ENCODE peak calls at places on chromosomes 2 and 18, in six cellular contexts. One of them, this sample, is unnamed.

GRCh38 chr2:178397002-178397605 is 53.9 kb downstream of the PRKRA start:
- ATAC-seq in K562: peak
- ATAC-seq in upper lobe of left lung: no peak
- ATAC-seq in GM12878: peak
- ATAC-seq in HCT116: peak
- ATAC-seq in HepG2: peak
- ATAC-seq in this sample: peak

GRCh38 chr2:1868683-1869141 is 124.4 kb upstream of the PXDN start:
- ATAC-seq in upper lobe of left lung: no peak
- ATAC-seq in GM12878: no peak
- ATAC-seq in K562: no peak
- ATAC-seq in HepG2: no peak
- ATAC-seq in HCT116: no peak
- ATAC-seq in this sample: no peak

GRCh38 chr2:144453486-144454158 is 66.3 kb downstream of the ZEB2 start:
- ATAC-seq in HCT116: no peak
- ATAC-seq in GM12878: no peak
- ATAC-seq in HepG2: no peak
- ATAC-seq in K562: no peak
- ATAC-seq in upper lobe of left lung: no peak
- ATAC-seq in this sample: no peak

GRCh38 chr2:144430722-144431163 is 89.2 kb downstream of the ZEB2 start:
- ATAC-seq in GM12878: peak
- ATAC-seq in upper lobe of left lung: no peak
- ATAC-seq in HCT116: no peak
- ATAC-seq in HepG2: no peak
- ATAC-seq in K562: no peak
- ATAC-seq in this sample: peak

GRCh38 chr2:68203587-68203986 is 45.9 kb downstream of the PNO1 start:
- ATAC-seq in GM12878: peak
- ATAC-seq in HepG2: no peak
- ATAC-seq in K562: no peak
- ATAC-seq in HCT116: no peak
- ATAC-seq in upper lobe of left lung: no peak
- ATAC-seq in this sample: no peak

GRCh38 chr2:159462201-159462785 is 154.1 kb downstream of the BAZ2B start:
- ATAC-seq in GM12878: no peak
- ATAC-seq in upper lobe of left lung: no peak
- ATAC-seq in HCT116: no peak
- ATAC-seq in K562: no peak
- ATAC-seq in HepG2: no peak
- ATAC-seq in this sample: no peak

GRCh38 chr2:233838726-233839446 is 15.4 kb downstream of the HJURP start:
- ATAC-seq in upper lobe of left lung: peak
- ATAC-seq in GM12878: peak
- ATAC-seq in K562: no peak
- ATAC-seq in HCT116: no peak
- ATAC-seq in HepG2: peak
- ATAC-seq in this sample: no peak

GRCh38 chr2:222421626-222422025 is 2.7 kb upstream of the SGPP2 start:
- ATAC-seq in HCT116: no peak
- ATAC-seq in GM12878: no peak
- ATAC-seq in K562: no peak
- ATAC-seq in HepG2: no peak
- ATAC-seq in upper lobe of left lung: no peak
- ATAC-seq in this sample: no peak

GRCh38 chr2:7924033-7924762 is 757.7 kb upstream of the ID2 start:
- ATAC-seq in upper lobe of left lung: no peak
- ATAC-seq in GM12878: no peak
- ATAC-seq in HCT116: no peak
- ATAC-seq in K562: no peak
- ATAC-seq in HepG2: no peak
- ATAC-seq in this sample: no peak

GRCh38 chr2:60957224-60957623 is 60.3 kb upstream of the PEX13 start:
- ATAC-seq in HepG2: peak
- ATAC-seq in upper lobe of left lung: no peak
- ATAC-seq in HCT116: no peak
- ATAC-seq in GM12878: no peak
- ATAC-seq in K562: no peak
- ATAC-seq in this sample: no peak

GRCh38 chr2:238720232-238720672 is 127.6 kb upstream of the TWIST2 start:
- ATAC-seq in K562: peak
- ATAC-seq in HepG2: peak
- ATAC-seq in GM12878: no peak
- ATAC-seq in HCT116: peak
- ATAC-seq in upper lobe of left lung: peak
- ATAC-seq in this sample: peak

GRCh38 chr2:160063895-160064577 is 1.6 kb upstream of the PLA2R1 start:
- ATAC-seq in K562: peak
- ATAC-seq in HepG2: peak
- ATAC-seq in upper lobe of left lung: no peak
- ATAC-seq in GM12878: no peak
- ATAC-seq in HCT116: no peak
- ATAC-seq in this sample: no peak

GRCh38 chr2:126894585-126895182 is 4.0 kb upstream of the TEX51 start:
- ATAC-seq in upper lobe of left lung: no peak
- ATAC-seq in HCT116: no peak
- ATAC-seq in HepG2: no peak
- ATAC-seq in K562: no peak
- ATAC-seq in GM12878: no peak
- ATAC-seq in this sample: no peak

GRCh38 chr2:241007880-241008710 is 9.7 kb downstream of the SNED1 start:
- ATAC-seq in K562: no peak
- ATAC-seq in HepG2: no peak
- ATAC-seq in upper lobe of left lung: no peak
- ATAC-seq in GM12878: no peak
- ATAC-seq in HCT116: no peak
- ATAC-seq in this sample: no peak

GRCh38 chr2:17804358-17804757 is 11.9 kb upstream of the MSGN1 start:
- ATAC-seq in upper lobe of left lung: no peak
- ATAC-seq in HCT116: no peak
- ATAC-seq in K562: no peak
- ATAC-seq in GM12878: peak
- ATAC-seq in HepG2: no peak
- ATAC-seq in this sample: no peak

GRCh38 chr2:134174711-134175110 is 79.2 kb upstream of the MGAT5 start:
- ATAC-seq in HepG2: no peak
- ATAC-seq in K562: no peak
- ATAC-seq in GM12878: no peak
- ATAC-seq in HCT116: no peak
- ATAC-seq in upper lobe of left lung: no peak
- ATAC-seq in this sample: no peak

GRCh38 chr18:69838003-69838402 is 109.7 kb downstream of the CD226 start:
- ATAC-seq in HCT116: no peak
- ATAC-seq in HepG2: no peak
- ATAC-seq in K562: no peak
- ATAC-seq in GM12878: no peak
- ATAC-seq in upper lobe of left lung: no peak
- ATAC-seq in this sample: no peak

GRCh38 chr2:217829420-217829819 is 173.4 kb downstream of the TNS1 start:
- ATAC-seq in GM12878: no peak
- ATAC-seq in HCT116: no peak
- ATAC-seq in K562: no peak
- ATAC-seq in HepG2: no peak
- ATAC-seq in upper lobe of left lung: no peak
- ATAC-seq in this sample: no peak

GRCh38 chr2:96386470-96386869 is 50.9 kb downstream of the NCAPH start:
- ATAC-seq in HCT116: no peak
- ATAC-seq in HepG2: no peak
- ATAC-seq in K562: peak
- ATAC-seq in GM12878: no peak
- ATAC-seq in upper lobe of left lung: no peak
- ATAC-seq in this sample: no peak

GRCh38 chr2:75573145-75573878 is 12.6 kb upstream of the EVA1A start:
- ATAC-seq in HepG2: no peak
- ATAC-seq in K562: no peak
- ATAC-seq in GM12878: no peak
- ATAC-seq in HCT116: no peak
- ATAC-seq in upper lobe of left lung: no peak
- ATAC-seq in this sample: no peak

GRCh38 chr2:151237422-151238012 is 24.1 kb downstream of the RBM43 start:
- ATAC-seq in upper lobe of left lung: no peak
- ATAC-seq in HCT116: peak
- ATAC-seq in K562: peak
- ATAC-seq in GM12878: peak
- ATAC-seq in HepG2: peak
- ATAC-seq in this sample: no peak

GRCh38 chr2:64123740-64124139 is 20.5 kb downstream of the PELI1 start:
- ATAC-seq in GM12878: no peak
- ATAC-seq in upper lobe of left lung: no peak
- ATAC-seq in HCT116: no peak
- ATAC-seq in K562: no peak
- ATAC-seq in HepG2: no peak
- ATAC-seq in this sample: no peak

GRCh38 chr2:600542-601386 is 76.4 kb downstream of the TMEM18 start:
- ATAC-seq in K562: peak
- ATAC-seq in upper lobe of left lung: no peak
- ATAC-seq in GM12878: no peak
- ATAC-seq in HepG2: no peak
- ATAC-seq in HCT116: peak
- ATAC-seq in this sample: no peak

GRCh38 chr18:8735274-8735673 is 29.9 kb downstream of the MTCL1 start:
- ATAC-seq in K562: no peak
- ATAC-seq in HCT116: no peak
- ATAC-seq in HepG2: peak
- ATAC-seq in upper lobe of left lung: no peak
- ATAC-seq in GM12878: no peak
- ATAC-seq in this sample: no peak
- TF ChIP-seq POLR2A in K562: no peak
- TF ChIP-seq POLR2A in HCT116: no peak
- TF ChIP-seq POLR2A in HepG2: no peak
- TF ChIP-seq POLR2A in upper lobe of left lung: no peak
- TF ChIP-seq POLR2A in GM12878: no peak
- TF ChIP-seq POLR2A in this sample: no peak

DNA sequence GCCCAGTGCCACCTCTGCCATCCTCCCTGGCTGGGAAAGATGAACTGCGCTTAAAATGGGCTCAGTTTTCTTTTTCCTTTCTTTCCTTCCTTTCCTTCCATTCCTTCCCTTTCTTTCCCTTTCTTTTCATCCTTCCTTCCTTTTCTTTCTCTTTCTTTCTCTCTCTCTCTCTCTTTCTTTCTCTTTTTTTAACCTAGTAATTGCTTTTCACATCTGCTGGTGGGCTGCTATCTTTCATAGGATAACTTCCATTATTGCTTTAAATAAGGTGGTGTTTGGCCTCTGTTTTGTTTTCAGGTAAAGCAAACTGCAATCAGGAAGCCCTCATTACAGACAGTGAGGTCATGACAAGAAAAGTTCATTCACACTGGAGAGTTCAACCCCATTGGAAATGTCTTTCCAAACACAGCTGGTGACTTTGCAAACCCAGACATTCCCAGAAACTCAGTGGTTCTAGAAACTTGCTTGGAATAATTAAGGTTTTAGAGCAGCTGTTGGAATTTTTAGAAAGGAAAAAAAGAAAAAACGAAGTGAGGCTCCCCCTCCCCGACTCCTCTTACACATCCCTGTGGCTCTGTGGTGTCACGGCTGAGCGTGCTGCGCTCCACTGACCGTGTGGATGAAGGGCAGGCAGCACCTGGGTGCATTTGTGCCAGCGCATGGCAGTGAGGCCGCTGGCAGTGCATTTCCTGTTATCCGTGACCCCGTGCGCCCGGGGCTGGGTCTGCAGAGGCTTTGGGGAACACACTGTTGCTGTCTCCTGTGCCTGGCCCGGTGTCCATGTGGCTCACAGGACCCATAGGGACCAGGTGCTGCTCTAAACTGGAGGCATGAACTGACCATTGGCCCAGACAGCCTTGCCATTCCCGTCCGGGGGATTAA is 76.9 kb downstream of the MBP start:
- ATAC-seq in upper lobe of left lung: no peak
- ATAC-seq in HCT116: no peak
- ATAC-seq in K562: no peak
- ATAC-seq in GM12878: peak
- ATAC-seq in HepG2: peak
- ATAC-seq in this sample: no peak
- TF ChIP-seq POLR2AphosphoS5 in upper lobe of left lung: no peak
- TF ChIP-seq POLR2AphosphoS5 in HCT116: no peak
- TF ChIP-seq POLR2AphosphoS5 in K562: no peak
- TF ChIP-seq POLR2AphosphoS5 in GM12878: no peak
- TF ChIP-seq POLR2AphosphoS5 in HepG2: no peak
- TF ChIP-seq POLR2AphosphoS5 in this sample: no peak

DNA sequence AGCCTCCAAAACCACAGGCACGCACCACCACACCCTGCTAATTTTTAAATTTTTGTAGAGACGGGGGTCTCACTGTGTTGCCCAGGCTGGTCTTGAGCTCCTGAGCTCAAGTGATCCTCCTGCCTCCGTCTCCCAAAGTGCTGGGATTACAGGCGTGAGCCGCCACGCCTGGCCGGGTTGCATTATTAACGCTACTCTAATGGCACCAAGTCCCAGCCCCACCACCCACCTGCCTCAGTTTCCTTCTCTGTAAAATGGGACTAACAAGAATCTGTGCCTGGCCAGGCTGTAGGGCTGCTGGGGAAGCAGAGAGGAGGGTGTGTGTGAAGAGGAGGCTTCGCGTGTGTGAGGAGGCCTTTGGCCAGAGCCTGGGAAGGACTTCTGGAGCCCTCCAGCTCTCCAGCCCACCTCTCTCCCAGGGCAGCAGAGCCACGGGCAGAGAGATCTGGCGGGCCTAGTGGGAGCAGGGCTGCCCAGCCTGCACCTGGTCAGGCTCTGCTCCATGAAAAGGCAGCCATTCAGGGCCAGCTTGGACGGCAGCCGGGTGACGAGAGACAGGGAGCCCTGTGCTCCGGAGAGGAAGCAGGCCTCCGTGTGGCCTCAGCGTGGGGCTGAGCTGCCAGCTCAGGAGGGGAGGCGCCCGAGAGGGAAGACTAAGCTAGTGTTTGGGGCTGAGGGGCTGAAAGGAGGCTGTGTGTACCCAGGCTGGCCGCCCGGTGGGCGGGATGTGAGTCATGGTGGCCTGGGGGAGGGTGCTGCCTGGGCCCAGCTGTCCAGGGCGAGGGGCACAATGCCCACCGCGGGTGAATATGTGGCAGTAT is 7.4 kb upstream of the B3GNT7 start:
- ATAC-seq in K562: peak
- ATAC-seq in GM12878: no peak
- ATAC-seq in HepG2: peak
- ATAC-seq in upper lobe of left lung: no peak
- ATAC-seq in HCT116: peak
- ATAC-seq in this sample: peak
- TF ChIP-seq POLR2A in K562: no peak
- TF ChIP-seq POLR2A in GM12878: no peak
- TF ChIP-seq POLR2A in HepG2: peak
- TF ChIP-seq POLR2A in upper lobe of left lung: no peak
- TF ChIP-seq POLR2A in HCT116: no peak
- TF ChIP-seq POLR2A in this sample: no peak

GRCh38 chr2:187198136-187198535 is 249.9 kb downstream of the CALCRL start:
- ATAC-seq in K562: no peak
- ATAC-seq in HepG2: no peak
- ATAC-seq in HCT116: no peak
- ATAC-seq in upper lobe of left lung: no peak
- ATAC-seq in GM12878: no peak
- ATAC-seq in this sample: no peak
- TF ChIP-seq POLR2AphosphoS5 in K562: no peak
- TF ChIP-seq POLR2AphosphoS5 in HepG2: no peak
- TF ChIP-seq POLR2AphosphoS5 in HCT116: no peak
- TF ChIP-seq POLR2AphosphoS5 in upper lobe of left lung: no peak
- TF ChIP-seq POLR2AphosphoS5 in GM12878: no peak
- TF ChIP-seq POLR2AphosphoS5 in this sample: no peak

This sample was measured in gastroesophageal sphincter.